ENCODE peak calls at places on chromosomes 3 and 15, in nine cellular contexts. F, D, W, M, P, S, N, Z and C are unnamed samples.

GRCh38 chr3:187998611-187999010 is 155.3 kb upstream of the LPP start:
- DNase-seq in F (no peak), D (no peak), W (no peak), M (no peak), P (no peak), S (no peak), N (no peak), Z (no peak), C (no peak)

GRCh38 chr15:32671339-32672325 is 30.1 kb downstream of the SCG5 start:
- DNase-seq in F (no peak), D (no peak), W (no peak), M (no peak), P (no peak), S (no peak), N (no peak), Z (peak; percentile 29), C (no peak)

GRCh38 chr15:82556315-82557035 is 16.2 kb upstream of the RPS17 start:
- DNase-seq in F (no peak), D (no peak), W (no peak), M (no peak), P (no peak), S (no peak), N (no peak), Z (no peak), C (no peak)

GRCh38 chr3:53880396-53881345 is 1.3 kb downstream of the ACTR8 start:
- DNase-seq in F (no peak), D (no peak), W (peak; percentile 17), M (no peak), P (no peak), S (no peak), N (no peak), Z (no peak), C (no peak)

GRCh38 chr15:87500240-87500639 is 756.3 kb downstream of the NTRK3 start:
- DNase-seq in F (no peak), D (no peak), W (no peak), M (no peak), P (no peak), S (no peak), N (no peak), Z (no peak), C (no peak)

GRCh38 chr3:31934866-31935265 is 46.2 kb downstream of the OSBPL10 start:
- DNase-seq in F (no peak), D (no peak), W (no peak), M (no peak), P (no peak), S (no peak), N (no peak), Z (no peak), C (no peak)

GRCh38 chr3:63807901-63808589 is 11.1 kb upstream of the C3orf49 start:
- DNase-seq in F (no peak), D (no peak), W (no peak), M (no peak), P (no peak), S (no peak), N (no peak), Z (no peak), C (no peak)

GRCh38 chr3:183161552-183162345 is 785 bp downstream of the LAMP3 start:
- DNase-seq in F (no peak), D (peak; percentile 92), W (no peak), M (no peak), P (peak; percentile 71), S (no peak), N (no peak), Z (peak; percentile 44), C (peak; percentile 75)

GRCh38 chr3:46496745-46497555 is 826 bp upstream of the RTP3 start:
- DNase-seq in F (no peak), D (peak; percentile 36), W (no peak), M (no peak), P (peak; percentile 47), S (no peak), N (no peak), Z (no peak), C (peak; percentile 58)

GRCh38 chr3:60048447-60048848 is 998.6 kb upstream of the CFAP20DC start:
- DNase-seq in F (no peak), D (no peak), W (no peak), M (no peak), P (no peak), S (no peak), N (no peak), Z (no peak), C (no peak)

GRCh38 chr15:71202712-71203111 is 87.4 kb downstream of the THSD4 start:
- DNase-seq in F (no peak), D (no peak), W (no peak), M (no peak), P (no peak), S (no peak), N (no peak), Z (no peak), C (no peak)

GRCh38 chr3:127799476-127800222 is 22.7 kb downstream of the MGLL start:
- DNase-seq in F (no peak), D (no peak), W (peak; percentile 95), M (no peak), P (no peak), S (no peak), N (no peak), Z (no peak), C (no peak)

GRCh38 chr15:25545017-25545416 is 106.2 kb upstream of the UBE3A start:
- DNase-seq in F (no peak), D (no peak), W (peak; percentile 71), M (no peak), P (no peak), S (no peak), N (no peak), Z (no peak), C (no peak)

GRCh38 chr15:62788224-62788623 is 254.3 kb upstream of the TPM1 start:
- DNase-seq in F (no peak), D (no peak), W (no peak), M (no peak), P (no peak), S (no peak), N (no peak), Z (no peak), C (no peak)

GRCh38 chr15:62792960-62793758 is 249.4 kb upstream of the TPM1 start:
- DNase-seq in F (no peak), D (no peak), W (no peak), M (no peak), P (no peak), S (no peak), N (no peak), Z (no peak), C (no peak)

GRCh38 chr15:62790531-62790930 is 252.0 kb upstream of the TPM1 start:
- DNase-seq in F (no peak), D (no peak), W (no peak), M (no peak), P (no peak), S (no peak), N (no peak), Z (no peak), C (no peak)

GRCh38 chr15:62795171-62795570 is 247.4 kb upstream of the TPM1 start:
- DNase-seq in F (no peak), D (no peak), W (no peak), M (no peak), P (no peak), S (no peak), N (no peak), Z (no peak), C (peak; percentile 45)

GRCh38 chr15:62791694-62792093 is 250.9 kb upstream of the TPM1 start:
- DNase-seq in F (no peak), D (no peak), W (no peak), M (no peak), P (no peak), S (no peak), N (no peak), Z (no peak), C (no peak)
- TF ChIP-seq CTCF in F (no peak), D (no peak), W (no peak), M (no peak), P (no peak), S (no peak), N (no peak), Z (no peak), C (no peak)

GRCh38 chr3:380801-381200 is 184.2 kb downstream of the CHL1 start:
- DNase-seq in F (no peak), D (no peak), W (peak; percentile 30), M (no peak), P (no peak), S (no peak), N (no peak), Z (no peak), C (no peak)

GRCh38 chr3:374459-374858 is 177.9 kb downstream of the CHL1 start:
- DNase-seq in F (no peak), D (no peak), W (no peak), M (no peak), P (no peak), S (no peak), N (no peak), Z (no peak), C (no peak)

GRCh38 chr3:373193-373784 is 176.7 kb downstream of the CHL1 start:
- DNase-seq in F (no peak), D (no peak), W (no peak), M (no peak), P (no peak), S (no peak), N (no peak), Z (no peak), C (no peak)

GRCh38 chr3:377158-377561 is 180.6 kb downstream of the CHL1 start:
- DNase-seq in F (no peak), D (peak; percentile 8), W (peak; percentile 62), M (no peak), P (peak; percentile 20), S (no peak), N (no peak), Z (peak; percentile 21), C (peak; percentile 21)
- TF ChIP-seq CTCF in F (peak; percentile 27), D (peak; percentile 37), W (peak; percentile 59), M (peak; percentile 8), P (peak; percentile 43), S (no peak), N (peak; percentile 36), Z (peak; percentile 67), C (peak; percentile 47)

GRCh38 chr3:52682016-52682415 is 3.7 kb downstream of the PBRM1 start:
- DNase-seq in F (no peak), D (no peak), W (peak; percentile 96), M (no peak), P (no peak), S (no peak), N (no peak), Z (peak; percentile 67), C (no peak)
- TF ChIP-seq CTCF in F (no peak), D (peak; percentile 22), W (no peak), M (no peak), P (peak; percentile 25), S (no peak), N (no peak), Z (peak; percentile 26), C (peak; percentile 39)

GRCh38 chr3:38062809-38063208 is 23.8 kb downstream of the DLEC1 start:
- DNase-seq in F (no peak), D (no peak), W (no peak), M (no peak), P (no peak), S (no peak), N (no peak), Z (no peak), C (no peak)

GRCh38 chr3:38059148-38059547 is 20.1 kb downstream of the DLEC1 start:
- DNase-seq in F (no peak), D (no peak), W (no peak), M (no peak), P (no peak), S (no peak), N (no peak), Z (no peak), C (no peak)

GRCh38 chr3:38054166-38054991 is 15.4 kb downstream of the DLEC1 start:
- DNase-seq in F (peak; percentile 58), D (no peak), W (no peak), M (no peak), P (no peak), S (no peak), N (no peak), Z (peak; percentile 63), C (peak; percentile 69)

GRCh38 chr3:38059597-38059996 is 20.6 kb downstream of the DLEC1 start:
- DNase-seq in F (no peak), D (no peak), W (no peak), M (no peak), P (no peak), S (no peak), N (no peak), Z (no peak), C (no peak)
- TF ChIP-seq CTCF in F (no peak), D (no peak), W (no peak), M (no peak), P (no peak), S (no peak), N (no peak), Z (no peak), C (no peak)